ENCODE peak calls at places on chromosomes 11 and 22, in six cellular contexts. One of them, this sample, is unnamed.

GRCh38 chr11:116330439-116331185 is 442.2 kb downstream of the BUD13 start:
- DNase-seq in A549: no peak
- DNase-seq in right atrium auricular region: peak; percentile 40
- DNase-seq in fibroblast of lung: no peak
- DNase-seq in colonic mucosa: no peak
- DNase-seq in cardiac muscle cell: no peak
- DNase-seq in this sample: no peak

GRCh38 chr11:17991799-17992433 is 20.9 kb downstream of the SERGEF start:
- DNase-seq in A549: peak; percentile 70
- DNase-seq in right atrium auricular region: no peak
- DNase-seq in fibroblast of lung: peak; percentile 75
- DNase-seq in colonic mucosa: peak; percentile 40
- DNase-seq in cardiac muscle cell: peak; percentile 73
- DNase-seq in this sample: no peak

GRCh38 chr11:74380746-74381439 is 17.3 kb downstream of the PGM2L1 start:
- DNase-seq in A549: peak; percentile 16
- DNase-seq in right atrium auricular region: no peak
- DNase-seq in fibroblast of lung: no peak
- DNase-seq in colonic mucosa: peak; percentile 82
- DNase-seq in cardiac muscle cell: no peak
- DNase-seq in this sample: no peak

GRCh38 chr22:33073989-33074391 is 15.8 kb upstream of the SYN3 start:
- DNase-seq in A549: peak; percentile 21
- DNase-seq in right atrium auricular region: no peak
- DNase-seq in fibroblast of lung: no peak
- DNase-seq in colonic mucosa: no peak
- DNase-seq in cardiac muscle cell: no peak
- DNase-seq in this sample: peak; percentile 64

GRCh38 chr11:877565-877964 is 33.0 kb downstream of the CHID1 start:
- DNase-seq in A549: peak; percentile 71
- DNase-seq in right atrium auricular region: no peak
- DNase-seq in fibroblast of lung: no peak
- DNase-seq in colonic mucosa: no peak
- DNase-seq in cardiac muscle cell: no peak
- DNase-seq in this sample: no peak

GRCh38 chr11:12248330-12248729 is 129.0 kb upstream of the PARVA start:
- DNase-seq in A549: peak; percentile 23
- DNase-seq in right atrium auricular region: peak; percentile 80
- DNase-seq in fibroblast of lung: peak; percentile 87
- DNase-seq in colonic mucosa: peak; percentile 94
- DNase-seq in cardiac muscle cell: peak; percentile 76
- DNase-seq in this sample: no peak

GRCh38 chr11:76808996-76809395 is 25.8 kb downstream of the TSKU start:
- DNase-seq in A549: no peak
- DNase-seq in right atrium auricular region: peak; percentile 55
- DNase-seq in fibroblast of lung: no peak
- DNase-seq in colonic mucosa: peak; percentile 12
- DNase-seq in cardiac muscle cell: no peak
- DNase-seq in this sample: no peak

GRCh38 chr11:2149471-2150205 is 10.4 kb upstream of the IGF2 start:
- DNase-seq in A549: no peak
- DNase-seq in right atrium auricular region: no peak
- DNase-seq in fibroblast of lung: no peak
- DNase-seq in colonic mucosa: no peak
- DNase-seq in cardiac muscle cell: no peak
- DNase-seq in this sample: no peak

GRCh38 chr11:120228794-120229384 is 11.1 kb upstream of the POU2F3 start:
- DNase-seq in A549: no peak
- DNase-seq in right atrium auricular region: no peak
- DNase-seq in fibroblast of lung: no peak
- DNase-seq in colonic mucosa: no peak
- DNase-seq in cardiac muscle cell: no peak
- DNase-seq in this sample: no peak

GRCh38 chr11:11977206-11977938 is 31.1 kb downstream of the DKK3 start:
- DNase-seq in A549: peak; percentile 75
- DNase-seq in right atrium auricular region: peak; percentile 89
- DNase-seq in fibroblast of lung: peak; percentile 87
- DNase-seq in colonic mucosa: no peak
- DNase-seq in cardiac muscle cell: peak; percentile 93
- DNase-seq in this sample: peak; percentile 82

GRCh38 chr11:70128435-70128906 is 50.4 kb downstream of the ANO1 start:
- DNase-seq in A549: peak; percentile 78
- DNase-seq in right atrium auricular region: no peak
- DNase-seq in fibroblast of lung: no peak
- DNase-seq in colonic mucosa: no peak
- DNase-seq in cardiac muscle cell: no peak
- DNase-seq in this sample: no peak

GRCh38 chr11:17770048-17770652 is 35.6 kb downstream of the KCNC1 start:
- DNase-seq in A549: peak; percentile 20
- DNase-seq in right atrium auricular region: no peak
- DNase-seq in fibroblast of lung: no peak
- DNase-seq in colonic mucosa: peak; percentile 93
- DNase-seq in cardiac muscle cell: no peak
- DNase-seq in this sample: peak; percentile 38

GRCh38 chr11:95230054-95231034 is 658 bp downstream of the SESN3 start:
- DNase-seq in A549: no peak
- DNase-seq in right atrium auricular region: peak; percentile 64
- DNase-seq in fibroblast of lung: peak; percentile 15
- DNase-seq in colonic mucosa: peak; percentile 43
- DNase-seq in cardiac muscle cell: peak; percentile 40
- DNase-seq in this sample: no peak

GRCh38 chr22:22857607-22858558 is 29.7 kb upstream of the IGLL5 start:
- DNase-seq in A549: no peak
- DNase-seq in right atrium auricular region: peak; percentile 34
- DNase-seq in fibroblast of lung: no peak
- DNase-seq in colonic mucosa: no peak
- DNase-seq in cardiac muscle cell: no peak
- DNase-seq in this sample: no peak

DNA sequence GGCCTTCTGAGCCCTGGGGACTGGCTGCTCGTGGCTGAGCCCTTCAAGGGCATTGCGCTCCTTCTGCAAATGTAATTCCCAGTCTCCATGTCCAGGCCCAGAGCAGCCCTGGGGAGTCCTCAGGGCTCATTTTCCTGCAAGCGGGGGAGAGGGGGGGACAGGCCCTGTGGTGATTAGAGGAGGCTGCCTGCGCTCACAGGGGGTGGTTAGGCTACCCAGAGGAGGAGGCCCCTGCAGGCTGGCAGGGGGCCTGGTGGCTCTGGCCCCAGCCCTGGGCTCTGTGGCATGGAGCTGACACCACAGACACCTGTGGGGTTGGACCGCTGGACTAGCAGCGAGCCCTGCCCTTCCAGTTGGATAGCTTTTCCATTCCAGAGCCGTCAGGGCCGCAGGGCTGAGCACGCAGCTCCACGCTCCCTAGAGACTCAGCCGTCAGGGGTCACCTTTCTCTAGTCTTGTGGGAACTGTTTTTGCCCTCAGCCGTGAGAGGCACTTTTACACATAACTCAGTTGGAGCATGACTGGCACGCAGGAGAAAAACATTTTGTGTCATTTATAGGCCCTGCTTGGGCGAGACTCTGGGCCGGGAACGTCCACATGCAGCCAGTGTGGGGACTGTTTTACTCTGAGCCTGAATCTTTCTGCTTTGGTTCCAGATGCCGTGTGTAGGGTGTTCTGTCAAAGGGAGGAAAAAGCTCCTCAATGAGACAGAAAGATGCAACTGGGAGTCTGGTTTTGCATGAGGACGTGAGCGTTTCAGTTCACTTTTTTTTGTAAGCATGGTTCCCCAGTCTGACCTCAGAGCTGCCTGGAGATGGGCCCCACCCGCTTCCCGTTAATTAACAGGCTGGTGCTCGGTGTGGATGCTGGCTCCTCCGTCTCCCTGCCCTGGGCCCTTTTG is 58.1 kb downstream of the LRP5 start:
- DNase-seq in A549: no peak
- DNase-seq in right atrium auricular region: peak; percentile 72
- DNase-seq in fibroblast of lung: no peak
- DNase-seq in colonic mucosa: no peak
- DNase-seq in cardiac muscle cell: no peak
- DNase-seq in this sample: no peak
- H3K4me3 ChIP-seq in A549: no peak overlapping the region
- H3K4me3 ChIP-seq in right atrium auricular region: no peak overlapping the region
- H3K4me3 ChIP-seq in fibroblast of lung: no peak overlapping the region
- H3K4me3 ChIP-seq in colonic mucosa: no peak overlapping the region
- H3K4me3 ChIP-seq in cardiac muscle cell: no peak overlapping the region
- H3K4me3 ChIP-seq in this sample: no peak overlapping the region

GRCh38 chr11:111982019-111982464 is 43.2 kb upstream of the DLAT start:
- DNase-seq in A549: peak; percentile 48
- DNase-seq in right atrium auricular region: no peak
- DNase-seq in fibroblast of lung: peak; percentile 39
- DNase-seq in colonic mucosa: peak; percentile 90
- DNase-seq in cardiac muscle cell: peak; percentile 58
- DNase-seq in this sample: no peak
- H3K4me3 ChIP-seq in A549: no peak overlapping the region
- H3K4me3 ChIP-seq in right atrium auricular region: no peak overlapping the region
- H3K4me3 ChIP-seq in fibroblast of lung: no peak overlapping the region
- H3K4me3 ChIP-seq in colonic mucosa: peak overlapping the region; percentile 30
- H3K4me3 ChIP-seq in cardiac muscle cell: no peak overlapping the region
- H3K4me3 ChIP-seq in this sample: no peak overlapping the region

DNA sequence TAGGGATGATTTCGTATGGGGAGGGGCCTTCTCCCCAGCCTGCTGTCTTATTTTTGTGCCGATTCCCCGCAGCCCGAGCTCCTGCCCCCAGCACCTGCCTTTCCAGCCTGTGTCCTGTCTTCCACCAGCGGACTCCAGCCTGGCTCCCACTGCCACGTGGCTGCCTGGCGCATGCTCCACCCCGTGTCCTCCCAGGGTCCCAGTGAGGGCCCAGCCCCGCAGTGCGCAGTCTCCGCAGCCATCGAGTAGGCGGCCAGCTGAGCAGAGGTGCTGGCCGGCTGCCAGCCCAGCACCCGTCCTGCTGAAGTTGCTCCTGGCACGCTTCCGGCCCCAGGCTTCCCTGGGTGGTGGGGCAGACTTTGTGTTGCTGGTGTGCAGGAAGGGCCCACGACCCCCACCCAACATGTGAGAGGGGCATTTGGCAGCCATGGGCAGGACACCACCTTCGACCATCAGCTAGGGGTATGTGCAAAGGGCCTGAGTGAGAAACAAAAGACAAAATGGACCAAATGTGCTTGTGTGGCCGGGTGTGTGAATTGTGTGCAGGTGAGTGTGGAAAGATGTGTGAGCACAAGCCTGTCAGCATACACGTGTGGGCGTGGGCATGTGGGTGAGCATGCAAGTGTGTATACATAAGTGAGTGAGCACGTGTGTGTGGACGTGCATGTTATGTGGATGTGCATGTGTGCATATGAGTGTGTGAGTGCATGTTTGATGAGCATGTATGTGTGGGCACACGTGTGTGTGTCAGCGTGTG is 55.9 kb downstream of the RTN4R start:
- DNase-seq in A549: no peak
- DNase-seq in right atrium auricular region: no peak
- DNase-seq in fibroblast of lung: peak; percentile 37
- DNase-seq in colonic mucosa: no peak
- DNase-seq in cardiac muscle cell: peak; percentile 52
- DNase-seq in this sample: no peak
- H3K4me3 ChIP-seq in A549: no peak overlapping the region
- H3K4me3 ChIP-seq in right atrium auricular region: no peak overlapping the region
- H3K4me3 ChIP-seq in fibroblast of lung: no peak overlapping the region
- H3K4me3 ChIP-seq in colonic mucosa: no peak overlapping the region
- H3K4me3 ChIP-seq in cardiac muscle cell: no peak overlapping the region
- H3K4me3 ChIP-seq in this sample: no peak overlapping the region

GRCh38 chr22:46041642-46042041 is 64.7 kb upstream of the WNT7B start:
- DNase-seq in A549: no peak
- DNase-seq in right atrium auricular region: no peak
- DNase-seq in fibroblast of lung: no peak
- DNase-seq in colonic mucosa: peak; percentile 15
- DNase-seq in cardiac muscle cell: no peak
- DNase-seq in this sample: peak; percentile 47
- H3K4me3 ChIP-seq in A549: no peak overlapping the region
- H3K4me3 ChIP-seq in right atrium auricular region: no peak overlapping the region
- H3K4me3 ChIP-seq in fibroblast of lung: no peak overlapping the region
- H3K4me3 ChIP-seq in colonic mucosa: no peak overlapping the region
- H3K4me3 ChIP-seq in cardiac muscle cell: no peak overlapping the region
- H3K4me3 ChIP-seq in this sample: no peak overlapping the region

DNA sequence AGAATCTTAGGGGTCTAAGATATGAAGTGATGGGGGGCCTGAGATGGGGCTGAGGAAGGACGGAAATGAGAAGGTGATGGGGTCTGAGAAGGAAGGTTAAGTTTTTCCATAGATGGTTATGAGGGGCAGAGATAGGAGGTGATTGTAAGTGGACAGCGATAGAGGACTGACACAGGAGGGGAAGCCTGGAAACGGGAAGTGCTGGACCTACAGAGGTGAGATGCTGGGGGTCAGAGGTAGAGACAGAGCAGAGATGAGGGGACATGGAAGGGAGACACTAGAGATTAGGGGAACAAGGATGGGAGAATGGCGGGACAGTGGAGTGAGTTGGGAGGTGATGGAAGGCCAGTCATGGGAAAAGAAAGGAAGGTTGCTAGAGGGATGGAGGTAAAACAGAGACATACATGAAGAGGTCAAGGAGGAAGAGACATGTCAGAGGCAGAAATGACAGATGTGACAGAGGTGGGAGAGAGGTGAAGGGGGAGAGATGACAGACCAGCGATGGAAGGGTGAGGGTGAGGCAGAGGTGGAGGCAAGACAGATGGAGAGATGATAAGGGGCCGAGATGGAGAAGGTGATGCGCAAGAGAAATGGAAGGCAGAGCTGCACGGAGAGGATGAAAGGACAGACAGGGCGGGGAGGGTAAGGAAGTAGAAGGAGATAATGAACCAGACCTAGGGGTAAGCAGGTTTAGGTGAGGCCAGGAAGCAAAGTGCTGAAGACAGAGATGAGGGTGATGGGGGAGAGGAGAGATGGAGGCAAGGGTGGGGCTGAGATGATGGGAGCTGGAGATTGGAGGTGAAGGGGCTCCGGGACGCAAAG is 50.8 kb downstream of the SLC22A12 start:
- DNase-seq in A549: no peak
- DNase-seq in right atrium auricular region: no peak
- DNase-seq in fibroblast of lung: no peak
- DNase-seq in colonic mucosa: no peak
- DNase-seq in cardiac muscle cell: no peak
- DNase-seq in this sample: no peak
- H3K4me3 ChIP-seq in A549: no peak overlapping the region
- H3K4me3 ChIP-seq in right atrium auricular region: no peak overlapping the region
- H3K4me3 ChIP-seq in fibroblast of lung: no peak overlapping the region
- H3K4me3 ChIP-seq in colonic mucosa: no peak overlapping the region
- H3K4me3 ChIP-seq in cardiac muscle cell: no peak overlapping the region
- H3K4me3 ChIP-seq in this sample: no peak overlapping the region

DNA sequence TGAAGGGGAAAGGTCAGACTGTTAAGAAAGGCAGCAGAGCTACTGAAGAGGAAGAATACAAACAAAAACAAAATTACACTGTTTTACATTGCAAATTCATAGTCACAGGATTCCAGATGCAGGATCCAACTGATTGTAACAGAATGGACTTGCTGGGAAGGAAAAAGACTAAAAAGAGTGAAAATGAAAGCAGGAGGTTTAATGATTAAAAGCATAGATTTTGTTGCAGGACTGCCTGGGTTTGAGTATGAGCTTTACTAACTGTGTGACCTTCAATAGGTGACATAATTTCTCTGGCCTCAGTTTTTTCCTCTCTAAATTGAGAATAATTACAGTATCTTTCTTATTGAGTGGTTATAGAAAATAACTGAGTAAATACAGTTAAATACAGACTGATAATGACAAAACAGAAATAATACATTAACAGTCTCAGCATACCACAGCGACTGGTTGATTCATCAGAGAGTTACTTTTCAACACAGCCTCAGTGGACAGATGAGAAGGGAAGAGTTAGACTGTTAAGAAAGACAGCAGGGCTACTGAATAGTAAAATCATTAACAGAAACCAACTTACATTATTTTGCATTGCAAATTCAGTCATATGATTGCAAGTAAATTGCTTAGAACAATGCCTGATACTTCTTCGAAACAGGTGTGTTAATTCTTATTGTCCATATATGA is 704.2 kb upstream of the TENM4 start:
- DNase-seq in A549: no peak
- DNase-seq in right atrium auricular region: no peak
- DNase-seq in fibroblast of lung: no peak
- DNase-seq in colonic mucosa: no peak
- DNase-seq in cardiac muscle cell: no peak
- DNase-seq in this sample: no peak
- H3K4me3 ChIP-seq in A549: no peak overlapping the region
- H3K4me3 ChIP-seq in right atrium auricular region: no peak overlapping the region
- H3K4me3 ChIP-seq in fibroblast of lung: no peak overlapping the region
- H3K4me3 ChIP-seq in colonic mucosa: no peak overlapping the region
- H3K4me3 ChIP-seq in cardiac muscle cell: no peak overlapping the region
- H3K4me3 ChIP-seq in this sample: no peak overlapping the region